ENCODE peak calls at places on chromosome 14, in six cellular contexts. One of them, this sample, is unnamed.

GRCh38 chr14:38297681-38298080 is 41.8 kb upstream of the CLEC14A start:
- DNase-seq in GM06990: no peak
- DNase-seq in uterus: no peak
- DNase-seq in breast epithelium: no peak
- DNase-seq in ovary: no peak
- DNase-seq in psoas muscle: no peak
- DNase-seq in this sample: no peak

GRCh38 chr14:78152246-78153068 is 17.7 kb upstream of the NRXN3 start:
- DNase-seq in GM06990: no peak
- DNase-seq in uterus: no peak
- DNase-seq in breast epithelium: no peak
- DNase-seq in ovary: no peak
- DNase-seq in psoas muscle: no peak
- DNase-seq in this sample: no peak

GRCh38 chr14:75310295-75311059 is 31.8 kb downstream of the FOS start:
- DNase-seq in GM06990: no peak
- DNase-seq in uterus: peak; percentile 90
- DNase-seq in breast epithelium: peak; percentile 66
- DNase-seq in ovary: peak; percentile 94
- DNase-seq in psoas muscle: peak; percentile 84
- DNase-seq in this sample: no peak

GRCh38 chr14:51367600-51367931 is 127.5 kb downstream of the TMX1 start:
- DNase-seq in GM06990: no peak
- DNase-seq in uterus: no peak
- DNase-seq in breast epithelium: peak; percentile 50
- DNase-seq in ovary: no peak
- DNase-seq in psoas muscle: no peak
- DNase-seq in this sample: no peak

GRCh38 chr14:103070971-103071542 is 13.0 kb upstream of the LBHD2 start:
- DNase-seq in GM06990: no peak
- DNase-seq in uterus: no peak
- DNase-seq in breast epithelium: no peak
- DNase-seq in ovary: no peak
- DNase-seq in psoas muscle: no peak
- DNase-seq in this sample: no peak

GRCh38 chr14:75422169-75422568 is 5.7 kb upstream of the JDP2 start:
- DNase-seq in GM06990: no peak
- DNase-seq in uterus: no peak
- DNase-seq in breast epithelium: no peak
- DNase-seq in ovary: no peak
- DNase-seq in psoas muscle: no peak
- DNase-seq in this sample: no peak

GRCh38 chr14:90943367-90943766 is 117.1 kb downstream of the RPS6KA5 start:
- DNase-seq in GM06990: no peak
- DNase-seq in uterus: no peak
- DNase-seq in breast epithelium: no peak
- DNase-seq in ovary: no peak
- DNase-seq in psoas muscle: no peak
- DNase-seq in this sample: no peak

GRCh38 chr14:62436256-62436655 is 609.0 kb downstream of the KCNH5 start:
- DNase-seq in GM06990: no peak
- DNase-seq in uterus: no peak
- DNase-seq in breast epithelium: no peak
- DNase-seq in ovary: no peak
- DNase-seq in psoas muscle: no peak
- DNase-seq in this sample: no peak

GRCh38 chr14:93094121-93094918 is 21.4 kb downstream of the ITPK1 start:
- DNase-seq in GM06990: no peak
- DNase-seq in uterus: no peak
- DNase-seq in breast epithelium: no peak
- DNase-seq in ovary: no peak
- DNase-seq in psoas muscle: no peak
- DNase-seq in this sample: no peak

GRCh38 chr14:64193821-64194220 is 100.3 kb downstream of the ESR2 start:
- DNase-seq in GM06990: no peak
- DNase-seq in uterus: no peak
- DNase-seq in breast epithelium: no peak
- DNase-seq in ovary: no peak
- DNase-seq in psoas muscle: no peak
- DNase-seq in this sample: no peak

GRCh38 chr14:22838631-22839041 is 2.3 kb downstream of the MMP14 start:
- DNase-seq in GM06990: no peak
- DNase-seq in uterus: peak; percentile 50
- DNase-seq in breast epithelium: no peak
- DNase-seq in ovary: peak; percentile 57
- DNase-seq in psoas muscle: no peak
- DNase-seq in this sample: peak; percentile 68

GRCh38 chr14:99663716-99664635 is 19.0 kb downstream of the HHIPL1 start:
- DNase-seq in GM06990: no peak
- DNase-seq in uterus: no peak
- DNase-seq in breast epithelium: no peak
- DNase-seq in ovary: no peak
- DNase-seq in psoas muscle: no peak
- DNase-seq in this sample: no peak
- TF ChIP-seq CTCF in GM06990: no peak
- TF ChIP-seq CTCF in uterus: no peak
- TF ChIP-seq CTCF in breast epithelium: no peak
- TF ChIP-seq CTCF in ovary: no peak
- TF ChIP-seq CTCF in psoas muscle: no peak
- TF ChIP-seq CTCF in this sample: no peak

DNA sequence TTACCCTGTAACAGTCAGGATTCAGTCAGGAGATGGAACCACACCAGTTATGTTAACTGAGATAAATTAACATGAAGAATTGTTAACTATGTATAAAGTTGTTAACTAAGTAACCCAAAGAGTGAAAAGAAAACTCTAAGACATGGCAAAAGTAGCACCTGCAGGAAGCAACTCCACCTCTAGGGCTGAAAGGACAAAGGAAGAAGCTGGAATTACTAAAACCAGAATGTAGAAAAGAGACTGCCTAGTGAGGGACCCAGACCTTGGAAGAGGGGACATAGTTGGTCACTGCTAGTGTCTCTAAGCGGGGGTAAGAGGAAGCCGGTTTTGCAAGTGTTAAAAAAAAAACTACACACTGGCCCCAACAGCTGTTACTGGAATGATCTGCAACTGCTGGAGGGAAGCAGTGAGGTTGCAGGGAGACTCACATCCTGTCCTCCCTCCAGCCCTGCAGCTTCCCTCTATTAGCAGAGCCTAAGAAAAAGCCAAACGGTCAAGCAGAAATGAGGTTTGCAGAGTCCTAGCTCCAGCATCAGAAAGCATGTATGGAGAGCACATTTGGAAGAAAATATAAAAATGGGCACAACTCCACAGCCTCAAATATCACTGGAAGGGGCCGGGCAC is 39.7 kb downstream of the GPR135 start:
- DNase-seq in GM06990: no peak
- DNase-seq in uterus: no peak
- DNase-seq in breast epithelium: no peak
- DNase-seq in ovary: no peak
- DNase-seq in psoas muscle: no peak
- DNase-seq in this sample: no peak
- TF ChIP-seq CTCF in GM06990: no peak
- TF ChIP-seq CTCF in uterus: no peak
- TF ChIP-seq CTCF in breast epithelium: peak; percentile 10
- TF ChIP-seq CTCF in ovary: no peak
- TF ChIP-seq CTCF in psoas muscle: no peak
- TF ChIP-seq CTCF in this sample: no peak

DNA sequence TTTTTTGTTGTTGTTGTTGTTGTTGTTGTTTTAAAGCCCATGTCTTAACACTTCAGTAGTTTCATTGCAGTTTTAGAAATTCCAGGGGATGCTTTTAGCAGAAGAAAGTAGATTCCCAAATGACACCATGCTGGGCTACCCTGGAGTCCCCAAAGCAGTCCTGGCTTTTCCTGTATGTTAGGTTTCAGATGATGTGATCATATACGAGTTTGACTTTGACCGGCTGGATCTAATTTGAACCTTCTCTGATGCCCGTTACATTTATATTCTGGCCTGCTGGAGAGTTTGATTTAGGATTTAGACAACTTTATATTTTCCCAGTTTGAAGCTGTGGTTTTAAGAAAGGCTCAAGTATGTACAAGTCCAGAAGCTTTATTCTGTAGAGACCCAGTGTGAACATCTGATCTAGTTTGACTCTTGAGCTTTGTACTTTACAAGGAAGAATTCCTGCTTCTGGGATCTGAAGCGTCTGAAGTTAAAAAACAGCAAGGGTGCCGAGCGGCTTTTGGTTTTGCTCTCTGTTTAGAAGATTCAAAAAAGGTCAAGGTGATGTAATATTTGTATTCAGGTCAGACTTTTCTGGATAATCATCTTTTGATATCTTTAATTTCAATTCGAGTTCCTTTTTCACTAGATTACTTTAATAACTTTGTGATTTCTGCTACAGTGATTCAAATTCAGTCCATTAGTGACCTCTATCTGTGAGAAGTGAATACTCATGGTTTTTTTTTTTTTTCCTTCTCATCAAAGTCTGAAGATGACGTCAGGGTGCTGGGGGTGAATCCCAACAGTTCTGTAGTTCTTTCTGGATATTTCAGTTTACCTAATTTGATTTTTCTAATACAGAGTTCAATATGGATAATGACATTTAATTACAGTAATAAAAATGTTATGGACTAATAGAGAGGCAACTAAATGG is 6.2 kb downstream of the FLRT2 start:
- DNase-seq in GM06990: no peak
- DNase-seq in uterus: peak; percentile 44
- DNase-seq in breast epithelium: no peak
- DNase-seq in ovary: no peak
- DNase-seq in psoas muscle: no peak
- DNase-seq in this sample: no peak
- TF ChIP-seq CTCF in GM06990: no peak
- TF ChIP-seq CTCF in uterus: peak; percentile 38
- TF ChIP-seq CTCF in breast epithelium: peak; percentile 30
- TF ChIP-seq CTCF in ovary: peak; percentile 60
- TF ChIP-seq CTCF in psoas muscle: peak; percentile 39
- TF ChIP-seq CTCF in this sample: no peak

GRCh38 chr14:106556665-106557289 is 1030.4 kb downstream of the TMEM121 start:
- DNase-seq in GM06990: peak; percentile 43
- DNase-seq in uterus: no peak
- DNase-seq in breast epithelium: no peak
- DNase-seq in ovary: peak; percentile 16
- DNase-seq in psoas muscle: peak; percentile 23
- DNase-seq in this sample: peak; percentile 51
- TF ChIP-seq CTCF in GM06990: peak; percentile 86
- TF ChIP-seq CTCF in uterus: no peak
- TF ChIP-seq CTCF in breast epithelium: no peak
- TF ChIP-seq CTCF in ovary: no peak
- TF ChIP-seq CTCF in psoas muscle: peak; percentile 19
- TF ChIP-seq CTCF in this sample: peak; percentile 75

DNA sequence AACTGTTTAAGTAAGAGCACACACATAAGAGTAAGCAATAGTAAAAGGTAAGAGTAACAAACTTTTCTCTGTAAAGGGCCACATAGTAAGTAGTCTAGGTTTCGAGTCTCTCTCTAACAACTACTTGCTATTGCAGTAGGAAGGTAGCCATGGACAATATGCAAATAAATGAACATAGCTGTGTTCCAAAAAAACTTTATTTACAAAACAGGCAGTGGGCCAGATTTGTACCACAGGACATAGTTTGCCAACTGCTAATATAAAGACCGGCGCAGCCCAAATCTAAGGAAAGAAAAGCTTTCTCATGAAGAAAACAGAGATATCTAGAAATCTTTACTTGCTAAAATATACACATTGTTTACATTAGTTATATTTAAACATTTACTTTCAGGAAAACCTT is 239.0 kb upstream of the EGLN3 start:
- DNase-seq in GM06990: no peak
- DNase-seq in uterus: no peak
- DNase-seq in breast epithelium: no peak
- DNase-seq in ovary: no peak
- DNase-seq in psoas muscle: no peak
- DNase-seq in this sample: no peak
- TF ChIP-seq CTCF in GM06990: no peak
- TF ChIP-seq CTCF in uterus: no peak
- TF ChIP-seq CTCF in breast epithelium: no peak
- TF ChIP-seq CTCF in ovary: no peak
- TF ChIP-seq CTCF in psoas muscle: no peak
- TF ChIP-seq CTCF in this sample: no peak

GRCh38 chr14:60272177-60272576 is 23.2 kb downstream of the PPM1A start:
- DNase-seq in GM06990: no peak
- DNase-seq in uterus: no peak
- DNase-seq in breast epithelium: no peak
- DNase-seq in ovary: no peak
- DNase-seq in psoas muscle: no peak
- DNase-seq in this sample: no peak

GRCh38 chr14:60265163-60265562 is 16.1 kb downstream of the PPM1A start:
- DNase-seq in GM06990: no peak
- DNase-seq in uterus: no peak
- DNase-seq in breast epithelium: no peak
- DNase-seq in ovary: no peak
- DNase-seq in psoas muscle: no peak
- DNase-seq in this sample: no peak

GRCh38 chr14:60266021-60266937 is 17.3 kb downstream of the PPM1A start:
- DNase-seq in GM06990: no peak
- DNase-seq in uterus: no peak
- DNase-seq in breast epithelium: no peak
- DNase-seq in ovary: no peak
- DNase-seq in psoas muscle: no peak
- DNase-seq in this sample: no peak
- TF ChIP-seq CTCF in GM06990: peak; percentile 30
- TF ChIP-seq CTCF in uterus: no peak
- TF ChIP-seq CTCF in breast epithelium: no peak
- TF ChIP-seq CTCF in ovary: no peak
- TF ChIP-seq CTCF in psoas muscle: peak; percentile 47
- TF ChIP-seq CTCF in this sample: no peak

GRCh38 chr14:106488293-106488692 is 961.9 kb downstream of the TMEM121 start:
- DNase-seq in GM06990: no peak
- DNase-seq in uterus: no peak
- DNase-seq in breast epithelium: no peak
- DNase-seq in ovary: no peak
- DNase-seq in psoas muscle: no peak
- DNase-seq in this sample: no peak

GRCh38 chr14:106493962-106494823 is 967.8 kb downstream of the TMEM121 start:
- DNase-seq in GM06990: no peak
- DNase-seq in uterus: no peak
- DNase-seq in breast epithelium: no peak
- DNase-seq in ovary: no peak
- DNase-seq in psoas muscle: no peak
- DNase-seq in this sample: no peak

GRCh38 chr14:106489112-106489881 is 962.9 kb downstream of the TMEM121 start:
- DNase-seq in GM06990: no peak
- DNase-seq in uterus: no peak
- DNase-seq in breast epithelium: no peak
- DNase-seq in ovary: no peak
- DNase-seq in psoas muscle: no peak
- DNase-seq in this sample: no peak

GRCh38 chr14:106490442-106490841 is 964.1 kb downstream of the TMEM121 start:
- DNase-seq in GM06990: no peak
- DNase-seq in uterus: no peak
- DNase-seq in breast epithelium: no peak
- DNase-seq in ovary: no peak
- DNase-seq in psoas muscle: no peak
- DNase-seq in this sample: no peak

GRCh38 chr14:106491851-106492250 is 965.5 kb downstream of the TMEM121 start:
- DNase-seq in GM06990: no peak
- DNase-seq in uterus: no peak
- DNase-seq in breast epithelium: no peak
- DNase-seq in ovary: no peak
- DNase-seq in psoas muscle: no peak
- DNase-seq in this sample: no peak
- TF ChIP-seq CTCF in GM06990: peak; percentile 58
- TF ChIP-seq CTCF in uterus: no peak
- TF ChIP-seq CTCF in breast epithelium: no peak
- TF ChIP-seq CTCF in ovary: no peak
- TF ChIP-seq CTCF in psoas muscle: no peak
- TF ChIP-seq CTCF in this sample: peak; percentile 12

This sample was measured in GM20000.